ENCODE peak calls at places on chromosomes 13 and 19, in ten cellular contexts. N is NCI-H1930; O is epithelial cell of esophagus; L is ACHN; B is effector CD8-positive, alpha-beta T cell; A is NCI-H1105; I is stimulated activated CD8-positive, alpha-beta memory T cell treated with anti-CD3 and anti-CD28 coated beads, Interleukin-2, amount 100 ng/mL, for 1 hour; D is CD8-positive, alpha-beta memory T cell; R is ascending aorta; Z is activated naive CD4-positive, alpha-beta T cell treated with anti-CD3 and anti-CD28 coated beads for 36 hours. W is an unnamed sample.

GRCh38 chr13:76677047-76677446 is 209.2 kb downstream of the KCTD12 start:
- DNase-seq in R (no peak), L (no peak), D (no peak), Z (no peak), I (no peak), N (no peak), A (no peak), O (no peak), B (no peak), W (no peak)

GRCh38 chr19:4707956-4708650 is 15.5 kb downstream of the DPP9 start:
- DNase-seq in B (no peak), I (no peak), A (no peak), O (no peak), R (peak; percentile 73), D (no peak), N (no peak), Z (no peak), L (no peak), W (no peak)

GRCh38 chr19:15779756-15780476 is 7.5 kb upstream of the OR10H5 start:
- DNase-seq in D (no peak), L (no peak), N (no peak), B (no peak), O (no peak), A (no peak), Z (no peak), I (no peak), R (peak; percentile 91), W (peak; percentile 9)

GRCh38 chr13:74641586-74641985 is 507.4 kb upstream of the KLF12 start:
- DNase-seq in B (no peak), A (no peak), D (no peak), Z (no peak), N (no peak), R (no peak), I (no peak), O (peak; percentile 70), L (peak; percentile 0), W (no peak)

GRCh38 chr19:869245-870177 is 10.0 kb downstream of the CFD start:
- DNase-seq in N (no peak), Z (no peak), D (no peak), L (peak; percentile 44), B (no peak), O (peak; percentile 83), R (peak; percentile 92), I (no peak), A (no peak), W (no peak)

GRCh38 chr13:20588529-20589110 is 21.7 kb downstream of the IFT88 start:
- DNase-seq in N (no peak), O (no peak), L (no peak), Z (no peak), R (no peak), D (no peak), I (no peak), A (no peak), B (no peak), W (no peak)

GRCh38 chr19:13699786-13700185 is 64.5 kb upstream of the MRI1 start:
- DNase-seq in N (no peak), O (no peak), L (no peak), I (no peak), D (no peak), B (no peak), R (no peak), Z (no peak), A (no peak), W (no peak)

GRCh38 chr19:48596679-48597465 is 9.7 kb upstream of the SPACA4 start:
- DNase-seq in B (no peak), I (no peak), N (no peak), A (no peak), R (no peak), D (peak; percentile 60), Z (peak; percentile 59), O (no peak), L (no peak), W (no peak)

GRCh38 chr13:36148436-36148835 is 17.3 kb upstream of the DCLK1 start:
- DNase-seq in A (no peak), O (no peak), R (no peak), N (no peak), Z (no peak), L (no peak), B (no peak), D (no peak), I (no peak), W (no peak)

GRCh38 chr19:17226002-17226933 is at the start of gene OCEL1:
- DNase-seq in N (peak; percentile 92), L (peak; percentile 96), R (peak; percentile 99), O (peak; percentile 98), D (peak; percentile 98), Z (peak; percentile 98), I (peak; percentile 90), B (peak; percentile 92), A (peak; percentile 96), W (peak; percentile 97)

GRCh38 chr13:114048463-114048862 is 74.6 kb upstream of the C13orf46 start:
- DNase-seq in Z (no peak), R (no peak), A (no peak), N (no peak), L (no peak), D (no peak), B (no peak), O (no peak), I (no peak), W (no peak)

GRCh38 chr19:10192922-10193321 is 1.8 kb downstream of the DNMT1 start:
- DNase-seq in Z (no peak), B (no peak), D (no peak), I (no peak), L (no peak), A (no peak), R (no peak), O (no peak), N (no peak), W (no peak)

GRCh38 chr19:17264641-17264979 is at the start of gene USHBP1:
- DNase-seq in R (no peak), B (no peak), D (no peak), O (no peak), N (no peak), Z (no peak), I (no peak), A (no peak), L (no peak), W (no peak)

GRCh38 chr19:40283414-40284250 is 1.5 kb downstream of the AKT2 start:
- DNase-seq in N (no peak), D (no peak), I (no peak), Z (no peak), O (no peak), R (no peak), L (no peak), B (no peak), A (no peak), W (no peak)

GRCh38 chr19:2243274-2244121 is 5.6 kb upstream of the AMH start:
- DNase-seq in A (no peak), O (no peak), N (no peak), D (no peak), I (no peak), Z (no peak), R (no peak), B (no peak), L (no peak), W (no peak)

GRCh38 chr19:677201-677600 is 1.0 kb downstream of the FSTL3 start:
- DNase-seq in Z (no peak), R (peak; percentile 96), N (no peak), D (no peak), I (no peak), O (peak; percentile 86), A (no peak), B (no peak), L (peak; percentile 88), W (no peak)

GRCh38 chr19:39155741-39156140 is 30.2 kb downstream of the PAK4 start:
- DNase-seq in L (no peak), I (no peak), A (no peak), B (no peak), O (no peak), N (no peak), D (no peak), Z (no peak), R (no peak), W (no peak)

GRCh38 chr13:39106216-39106995 is 68.2 kb downstream of the NHLRC3 start:
- DNase-seq in Z (no peak), I (no peak), O (no peak), D (no peak), R (no peak), B (no peak), L (no peak), A (peak; percentile 20), N (peak; percentile 60), W (peak; percentile 97)

GRCh38 chr13:27200413-27201066 is 28.9 kb upstream of the USP12 start:
- DNase-seq in B (no peak), A (no peak), I (no peak), R (no peak), Z (no peak), D (no peak), N (no peak), O (peak; percentile 37), L (no peak), W (no peak)

GRCh38 chr13:25300861-25301346 is 521 bp upstream of the NUP58 start:
- DNase-seq in Z (no peak), N (peak; percentile 51), B (peak; percentile 29), A (no peak), R (peak; percentile 62), O (no peak), L (no peak), D (peak; percentile 53), I (no peak), W (no peak)

GRCh38 chr19:17075860-17076538 is 422 bp downstream of the MYO9B start:
- DNase-seq in A (no peak), Z (peak; percentile 54), O (peak; percentile 27), B (peak; percentile 39), L (peak; percentile 35), D (peak; percentile 82), R (peak; percentile 77), I (peak; percentile 26), N (no peak), W (peak; percentile 4)

W was measured in COR-L47.